ENCODE peak calls at places on chromosomes 5 and 9, in six cellular contexts. One of them, this sample, is unnamed.

GRCh38 chr5:151738125-151738848 is 20.1 kb downstream of the ATOX1 start:
- DNase-seq in mucosa of descending colon: no peak
- DNase-seq in choroid plexus epithelial cell: no peak
- DNase-seq in tibial nerve: no peak
- DNase-seq in heart left ventricle: no peak
- DNase-seq in OCI-LY7: no peak
- DNase-seq in this sample: no peak

GRCh38 chr9:13688990-13689600 is 409.6 kb upstream of the MPDZ start:
- DNase-seq in tibial nerve: no peak
- DNase-seq in OCI-LY7: no peak
- DNase-seq in mucosa of descending colon: no peak
- DNase-seq in heart left ventricle: no peak
- DNase-seq in choroid plexus epithelial cell: peak; percentile 52
- DNase-seq in this sample: no peak

GRCh38 chr9:28782630-28783029 is 1209.3 kb upstream of the C9orf72 start:
- DNase-seq in mucosa of descending colon: no peak
- DNase-seq in heart left ventricle: no peak
- DNase-seq in choroid plexus epithelial cell: peak; percentile 28
- DNase-seq in OCI-LY7: no peak
- DNase-seq in tibial nerve: no peak
- DNase-seq in this sample: no peak

GRCh38 chr5:44332360-44332971 is 56.8 kb downstream of the FGF10 start:
- DNase-seq in OCI-LY7: peak; percentile 48
- DNase-seq in tibial nerve: no peak
- DNase-seq in choroid plexus epithelial cell: peak; percentile 61
- DNase-seq in heart left ventricle: no peak
- DNase-seq in mucosa of descending colon: no peak
- DNase-seq in this sample: no peak

GRCh38 chr5:89106479-89106878 is 223.5 kb upstream of the MEF2C start:
- DNase-seq in mucosa of descending colon: no peak
- DNase-seq in choroid plexus epithelial cell: no peak
- DNase-seq in OCI-LY7: no peak
- DNase-seq in tibial nerve: no peak
- DNase-seq in heart left ventricle: no peak
- DNase-seq in this sample: no peak

GRCh38 chr9:29325855-29326254 is 1752.6 kb upstream of the C9orf72 start:
- DNase-seq in tibial nerve: no peak
- DNase-seq in heart left ventricle: no peak
- DNase-seq in OCI-LY7: no peak
- DNase-seq in choroid plexus epithelial cell: no peak
- DNase-seq in mucosa of descending colon: no peak
- DNase-seq in this sample: no peak

GRCh38 chr9:109409998-109410397 is 88.1 kb downstream of the PTPN3 start:
- DNase-seq in choroid plexus epithelial cell: no peak
- DNase-seq in heart left ventricle: no peak
- DNase-seq in mucosa of descending colon: no peak
- DNase-seq in tibial nerve: no peak
- DNase-seq in OCI-LY7: no peak
- DNase-seq in this sample: no peak

GRCh38 chr5:39224196-39224754 is 4.9 kb upstream of the FYB1 start:
- DNase-seq in OCI-LY7: no peak
- DNase-seq in choroid plexus epithelial cell: peak; percentile 20
- DNase-seq in tibial nerve: no peak
- DNase-seq in heart left ventricle: no peak
- DNase-seq in mucosa of descending colon: peak; percentile 73
- DNase-seq in this sample: no peak

GRCh38 chr9:77747163-77747562 is 99.0 kb upstream of the GNA14 start:
- DNase-seq in mucosa of descending colon: no peak
- DNase-seq in OCI-LY7: no peak
- DNase-seq in choroid plexus epithelial cell: peak; percentile 26
- DNase-seq in tibial nerve: no peak
- DNase-seq in heart left ventricle: no peak
- DNase-seq in this sample: no peak

GRCh38 chr5:111254613-111255012 is 30.4 kb downstream of the CAMK4 start:
- DNase-seq in tibial nerve: no peak
- DNase-seq in mucosa of descending colon: no peak
- DNase-seq in choroid plexus epithelial cell: peak; percentile 38
- DNase-seq in heart left ventricle: no peak
- DNase-seq in OCI-LY7: peak; percentile 40
- DNase-seq in this sample: no peak

GRCh38 chr5:62395210-62395950 is 8.3 kb downstream of the DIMT1 start:
- DNase-seq in OCI-LY7: no peak
- DNase-seq in choroid plexus epithelial cell: peak; percentile 58
- DNase-seq in tibial nerve: no peak
- DNase-seq in heart left ventricle: no peak
- DNase-seq in mucosa of descending colon: no peak
- DNase-seq in this sample: no peak

GRCh38 chr9:93080406-93080805 is 15.6 kb upstream of the CARD19 start:
- DNase-seq in OCI-LY7: no peak
- DNase-seq in choroid plexus epithelial cell: no peak
- DNase-seq in mucosa of descending colon: peak; percentile 4
- DNase-seq in heart left ventricle: no peak
- DNase-seq in tibial nerve: no peak
- DNase-seq in this sample: no peak

GRCh38 chr5:154523704-154524103 is 45.7 kb upstream of the HAND1 start:
- DNase-seq in OCI-LY7: no peak
- DNase-seq in choroid plexus epithelial cell: no peak
- DNase-seq in mucosa of descending colon: no peak
- DNase-seq in heart left ventricle: no peak
- DNase-seq in tibial nerve: no peak
- DNase-seq in this sample: no peak

GRCh38 chr5:16805478-16805877 is 130.6 kb downstream of the MYO10 start:
- DNase-seq in choroid plexus epithelial cell: no peak
- DNase-seq in heart left ventricle: no peak
- DNase-seq in mucosa of descending colon: no peak
- DNase-seq in OCI-LY7: no peak
- DNase-seq in tibial nerve: no peak
- DNase-seq in this sample: no peak

GRCh38 chr5:33523208-33523771 is 82.5 kb downstream of the TARS1 start:
- DNase-seq in heart left ventricle: no peak
- DNase-seq in OCI-LY7: no peak
- DNase-seq in tibial nerve: no peak
- DNase-seq in mucosa of descending colon: no peak
- DNase-seq in choroid plexus epithelial cell: no peak
- DNase-seq in this sample: no peak

GRCh38 chr9:21558627-21559401 is 76.7 kb upstream of the IFNE start:
- DNase-seq in heart left ventricle: no peak
- DNase-seq in choroid plexus epithelial cell: peak; percentile 48
- DNase-seq in tibial nerve: no peak
- DNase-seq in mucosa of descending colon: no peak
- DNase-seq in OCI-LY7: no peak
- DNase-seq in this sample: no peak

GRCh38 chr9:136949817-136950655 is 2.0 kb upstream of the LCN12 start:
- DNase-seq in mucosa of descending colon: peak; percentile 99
- DNase-seq in OCI-LY7: peak; percentile 96
- DNase-seq in choroid plexus epithelial cell: peak; percentile 83
- DNase-seq in heart left ventricle: peak; percentile 98
- DNase-seq in tibial nerve: peak; percentile 92
- DNase-seq in this sample: peak; percentile 83

GRCh38 chr5:143315929-143316328 is 87.6 kb downstream of the NR3C1 start:
- DNase-seq in tibial nerve: no peak
- DNase-seq in choroid plexus epithelial cell: no peak
- DNase-seq in OCI-LY7: no peak
- DNase-seq in heart left ventricle: no peak
- DNase-seq in mucosa of descending colon: no peak
- DNase-seq in this sample: no peak

GRCh38 chr5:115815693-115816225 is 700 bp downstream of the CDO1 start:
- DNase-seq in choroid plexus epithelial cell: no peak
- DNase-seq in mucosa of descending colon: no peak
- DNase-seq in OCI-LY7: no peak
- DNase-seq in tibial nerve: no peak
- DNase-seq in heart left ventricle: no peak
- DNase-seq in this sample: peak; percentile 28

GRCh38 chr5:143279698-143280097 is 123.8 kb downstream of the NR3C1 start:
- DNase-seq in choroid plexus epithelial cell: peak; percentile 67
- DNase-seq in OCI-LY7: no peak
- DNase-seq in heart left ventricle: no peak
- DNase-seq in mucosa of descending colon: no peak
- DNase-seq in tibial nerve: no peak
- DNase-seq in this sample: no peak

GRCh38 chr9:92480332-92480771 is 2.0 kb downstream of the ASPN start:
- DNase-seq in heart left ventricle: no peak
- DNase-seq in tibial nerve: no peak
- DNase-seq in OCI-LY7: no peak
- DNase-seq in choroid plexus epithelial cell: peak; percentile 55
- DNase-seq in mucosa of descending colon: no peak
- DNase-seq in this sample: no peak

GRCh38 chr9:129225815-129226214 is 47.8 kb upstream of the IER5L start:
- DNase-seq in OCI-LY7: no peak
- DNase-seq in choroid plexus epithelial cell: peak; percentile 95
- DNase-seq in heart left ventricle: peak; percentile 87
- DNase-seq in tibial nerve: peak; percentile 42
- DNase-seq in mucosa of descending colon: peak; percentile 55
- DNase-seq in this sample: no peak

GRCh38 chr9:98468567-98469239 is 213.3 kb upstream of the TBC1D2 start:
- DNase-seq in heart left ventricle: no peak
- DNase-seq in OCI-LY7: no peak
- DNase-seq in choroid plexus epithelial cell: no peak
- DNase-seq in tibial nerve: no peak
- DNase-seq in mucosa of descending colon: no peak
- DNase-seq in this sample: no peak

GRCh38 chr5:103804714-103805113 is 242.1 kb upstream of the NUDT12 start:
- DNase-seq in heart left ventricle: no peak
- DNase-seq in OCI-LY7: no peak
- DNase-seq in tibial nerve: no peak
- DNase-seq in choroid plexus epithelial cell: peak; percentile 21
- DNase-seq in mucosa of descending colon: no peak
- DNase-seq in this sample: no peak

GRCh38 chr9:124011460-124012301 is at the start of gene LHX2:
- DNase-seq in choroid plexus epithelial cell: peak; percentile 59
- DNase-seq in heart left ventricle: peak; percentile 90
- DNase-seq in mucosa of descending colon: peak; percentile 71
- DNase-seq in OCI-LY7: no peak
- DNase-seq in tibial nerve: no peak
- DNase-seq in this sample: peak; percentile 64

GRCh38 chr5:158739941-158740340 is 359.8 kb downstream of the EBF1 start:
- DNase-seq in heart left ventricle: no peak
- DNase-seq in mucosa of descending colon: no peak
- DNase-seq in OCI-LY7: no peak
- DNase-seq in choroid plexus epithelial cell: peak; percentile 31
- DNase-seq in tibial nerve: no peak
- DNase-seq in this sample: no peak
- TF ChIP-seq CTCF in heart left ventricle: peak; percentile 26
- TF ChIP-seq CTCF in mucosa of descending colon: no peak
- TF ChIP-seq CTCF in OCI-LY7: no peak
- TF ChIP-seq CTCF in choroid plexus epithelial cell: peak; percentile 49
- TF ChIP-seq CTCF in tibial nerve: no peak
- TF ChIP-seq CTCF in this sample: no peak

GRCh38 chr9:90099262-90099982 is 494.6 kb downstream of the GADD45G start:
- DNase-seq in tibial nerve: no peak
- DNase-seq in choroid plexus epithelial cell: peak; percentile 49
- DNase-seq in mucosa of descending colon: no peak
- DNase-seq in heart left ventricle: no peak
- DNase-seq in OCI-LY7: peak; percentile 24
- DNase-seq in this sample: no peak
- TF ChIP-seq CTCF in tibial nerve: peak; percentile 15
- TF ChIP-seq CTCF in choroid plexus epithelial cell: peak; percentile 54
- TF ChIP-seq CTCF in mucosa of descending colon: no peak
- TF ChIP-seq CTCF in heart left ventricle: peak; percentile 31
- TF ChIP-seq CTCF in OCI-LY7: peak; percentile 67
- TF ChIP-seq CTCF in this sample: peak; percentile 63

DNA sequence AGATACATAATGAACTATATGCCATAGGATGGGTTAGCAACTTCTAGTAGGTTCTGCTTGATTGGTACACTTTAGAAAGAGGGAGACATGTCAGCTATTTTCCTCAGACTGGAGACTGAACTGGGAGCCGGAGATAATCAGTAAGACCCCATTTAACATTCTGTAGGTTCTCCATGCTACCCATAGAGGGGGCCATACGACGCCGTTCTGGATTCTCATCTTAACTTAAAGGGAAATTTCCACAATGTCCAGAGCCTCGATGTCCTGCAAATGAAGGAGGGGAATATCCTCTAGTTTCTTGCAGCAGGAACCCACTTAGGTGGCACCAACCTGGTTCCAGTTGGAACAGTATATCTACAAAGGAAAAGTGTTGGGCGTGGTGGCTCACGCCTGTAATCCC is 22.3 kb upstream of the NPM1 start:
- DNase-seq in OCI-LY7: peak; percentile 16
- DNase-seq in choroid plexus epithelial cell: peak; percentile 67
- DNase-seq in tibial nerve: no peak
- DNase-seq in heart left ventricle: no peak
- DNase-seq in mucosa of descending colon: no peak
- DNase-seq in this sample: no peak
- TF ChIP-seq CTCF in OCI-LY7: peak; percentile 71
- TF ChIP-seq CTCF in choroid plexus epithelial cell: peak; percentile 73
- TF ChIP-seq CTCF in tibial nerve: no peak
- TF ChIP-seq CTCF in heart left ventricle: peak; percentile 7
- TF ChIP-seq CTCF in mucosa of descending colon: no peak
- TF ChIP-seq CTCF in this sample: peak; percentile 59

GRCh38 chr5:107277485-107278040 is 393.2 kb downstream of the EFNA5 start:
- DNase-seq in tibial nerve: no peak
- DNase-seq in mucosa of descending colon: no peak
- DNase-seq in choroid plexus epithelial cell: no peak
- DNase-seq in heart left ventricle: no peak
- DNase-seq in OCI-LY7: no peak
- DNase-seq in this sample: no peak
- TF ChIP-seq CTCF in tibial nerve: no peak
- TF ChIP-seq CTCF in mucosa of descending colon: no peak
- TF ChIP-seq CTCF in choroid plexus epithelial cell: no peak
- TF ChIP-seq CTCF in heart left ventricle: no peak
- TF ChIP-seq CTCF in OCI-LY7: no peak
- TF ChIP-seq CTCF in this sample: no peak

GRCh38 chr5:140146523-140146842 is 20.7 kb downstream of the IGIP start:
- DNase-seq in choroid plexus epithelial cell: no peak
- DNase-seq in heart left ventricle: no peak
- DNase-seq in OCI-LY7: no peak
- DNase-seq in tibial nerve: no peak
- DNase-seq in mucosa of descending colon: no peak
- DNase-seq in this sample: no peak

GRCh38 chr5:140145223-140145622 is 19.5 kb downstream of the IGIP start:
- DNase-seq in OCI-LY7: no peak
- DNase-seq in tibial nerve: no peak
- DNase-seq in choroid plexus epithelial cell: no peak
- DNase-seq in mucosa of descending colon: no peak
- DNase-seq in heart left ventricle: no peak
- DNase-seq in this sample: no peak

GRCh38 chr5:140147460-140147859 is 21.7 kb downstream of the IGIP start:
- DNase-seq in OCI-LY7: no peak
- DNase-seq in tibial nerve: no peak
- DNase-seq in heart left ventricle: no peak
- DNase-seq in choroid plexus epithelial cell: no peak
- DNase-seq in mucosa of descending colon: no peak
- DNase-seq in this sample: no peak

GRCh38 chr5:140143521-140144258 is 18.0 kb downstream of the IGIP start:
- DNase-seq in OCI-LY7: no peak
- DNase-seq in heart left ventricle: no peak
- DNase-seq in mucosa of descending colon: no peak
- DNase-seq in tibial nerve: no peak
- DNase-seq in choroid plexus epithelial cell: no peak
- DNase-seq in this sample: no peak

GRCh38 chr5:140145818-140146522 is 20.2 kb downstream of the IGIP start:
- DNase-seq in heart left ventricle: peak; percentile 88
- DNase-seq in mucosa of descending colon: peak; percentile 84
- DNase-seq in OCI-LY7: no peak
- DNase-seq in tibial nerve: peak; percentile 37
- DNase-seq in choroid plexus epithelial cell: peak; percentile 63
- DNase-seq in this sample: peak; percentile 69
- TF ChIP-seq CTCF in heart left ventricle: peak; percentile 59
- TF ChIP-seq CTCF in mucosa of descending colon: peak; percentile 67
- TF ChIP-seq CTCF in OCI-LY7: no peak
- TF ChIP-seq CTCF in tibial nerve: peak; percentile 67
- TF ChIP-seq CTCF in choroid plexus epithelial cell: peak; percentile 32
- TF ChIP-seq CTCF in this sample: peak; percentile 77